ENCODE peak calls at places on chromosomes 5 and 9, in five cellular contexts. Z is esophagus squamous epithelium, V is sigmoid colon, X is uterus, Q is tibial nerve. B is an unnamed sample. For H3K4me1, the result is how much of the 10 kb centered on the place peaks cover.

GRCh38 chr5:150522504-150523464 is 14.9 kb downstream of the NDST1 start:
- DNase-seq in V (no peak), Z (no peak), Q (no peak), X (no peak), B (peak)

GRCh38 chr5:15069407-15069905 is 197.9 kb upstream of the ANKH start:
- DNase-seq in X (no peak), Q (no peak), Z (no peak), V (no peak), B (no peak)

GRCh38 chr5:4541334-4541733 is 598.8 kb upstream of the ADAMTS16 start:
- DNase-seq in V (no peak), Z (no peak), Q (no peak), X (no peak), B (no peak)

GRCh38 chr5:144453753-144454152 is 283.1 kb downstream of the KCTD16 start:
- DNase-seq in Q (no peak), X (no peak), V (no peak), Z (no peak), B (no peak)

GRCh38 chr5:83095973-83096539 is 18.7 kb downstream of the XRCC4 start:
- DNase-seq in V (no peak), Q (no peak), Z (no peak), X (no peak), B (no peak)

GRCh38 chr9:125785187-125785840 is 38.1 kb downstream of the PBX3 start:
- DNase-seq in Q (no peak), Z (no peak), X (no peak), V (no peak), B (no peak)

GRCh38 chr9:2800385-2801179 is 43.3 kb downstream of the PUM3 start:
- DNase-seq in V (no peak), X (no peak), Z (no peak), Q (no peak), B (no peak)

GRCh38 chr5:171093598-171093997 is 215.4 kb upstream of the TLX3 start:
- DNase-seq in Q (no peak), X (no peak), Z (no peak), V (no peak), B (no peak)

GRCh38 chr9:124505901-124506346 is 1.3 kb downstream of the NR5A1 start:
- DNase-seq in V (no peak), Q (no peak), X (no peak), Z (no peak), B (no peak)

GRCh38 chr9:19154135-19154612 is 26.9 kb upstream of the PLIN2 start:
- DNase-seq in Z (no peak), V (peak), X (peak), Q (no peak), B (no peak)

GRCh38 chr9:99211746-99212145 is 10.0 kb downstream of the ALG2 start:
- DNase-seq in X (no peak), V (no peak), Z (no peak), Q (no peak), B (no peak)

GRCh38 chr5:2848634-2849033 is 97.2 kb upstream of the IRX2 start:
- DNase-seq in V (no peak), X (no peak), Q (no peak), Z (no peak), B (no peak)

GRCh38 chr9:18424132-18424531 is 49.8 kb upstream of the ADAMTSL1 start:
- DNase-seq in X (no peak), Z (no peak), Q (no peak), V (no peak), B (no peak)

GRCh38 chr9:93236541-93237206 is 52.7 kb downstream of the WNK2 start:
- DNase-seq in V (no peak), X (no peak), Q (no peak), Z (no peak), B (no peak)

GRCh38 chr5:90739567-90739966 is 181.0 kb downstream of the ADGRV1 start:
- DNase-seq in V (no peak), Z (no peak), Q (no peak), X (no peak), B (no peak)

GRCh38 chr5:140926211-140926902 is at the start of gene PCDHAC1:
- DNase-seq in Z (no peak), X (peak), V (peak), Q (peak), B (peak)

GRCh38 chr5:123719004-123719403 is 207.0 kb downstream of the CSNK1G3 start:
- DNase-seq in X (no peak), Q (no peak), Z (no peak), V (no peak), B (no peak)

GRCh38 chr9:68769852-68770251 is 64.8 kb downstream of the PIP5K1B start:
- DNase-seq in X (no peak), Z (no peak), Q (no peak), V (no peak), B (no peak)

GRCh38 chr9:131239307-131239975 is 36.9 kb downstream of the FAM78A start:
- DNase-seq in V (no peak), X (no peak), Q (no peak), Z (no peak), B (no peak)

GRCh38 chr9:95771556-95772280 is 103.8 kb upstream of the ERCC6L2 start:
- DNase-seq in Z (no peak), X (peak), V (peak), Q (peak), B (no peak)

GRCh38 chr9:4973246-4973645 is 11.8 kb upstream of the JAK2 start:
- DNase-seq in V (no peak), Q (no peak), Z (no peak), X (no peak), B (no peak)

GRCh38 chr9:33161589-33162132 is 5.5 kb downstream of the B4GALT1 start:
- DNase-seq in Z (no peak), Q (no peak), V (no peak), X (no peak), B (no peak)

GRCh38 chr5:132267931-132268501 is 10.5 kb downstream of the PDLIM4 start:
- DNase-seq in V (peak), Z (no peak), Q (no peak), X (no peak), B (peak)

GRCh38 chr9:89531766-89532165 is 33.9 kb upstream of the SEMA4D start:
- DNase-seq in X (no peak), Z (no peak), V (no peak), Q (no peak), B (no peak)

GRCh38 chr5:179400020-179400419 is 54.8 kb upstream of the ADAMTS2 start:
- DNase-seq in Z (no peak), V (peak), Q (no peak), X (no peak), B (no peak)

GRCh38 chr5:8826491-8826890 is 719.4 kb downstream of the SEMA5A start:
- DNase-seq in Q (no peak), X (no peak), V (no peak), Z (no peak), B (no peak)

GRCh38 chr9:75013735-75014134 is 14.4 kb downstream of the CARNMT1 start:
- DNase-seq in Q (no peak), X (no peak), V (no peak), Z (no peak), B (no peak)

GRCh38 chr9:133683494-133684460 is 47.6 kb downstream of the DBH start:
- DNase-seq in Q (no peak), Z (no peak), X (no peak), V (no peak), B (peak)

GRCh38 chr5:71939452-71939932 is 167.8 kb upstream of the MAP1B start:
- DNase-seq in Q (no peak), Z (no peak), V (no peak), X (no peak), B (no peak)

GRCh38 chr5:102450313-102450990 is 48.3 kb downstream of the SLCO6A1 start:
- DNase-seq in Z (no peak), Q (no peak), V (peak), X (no peak), B (no peak)

GRCh38 chr5:68286612-68286912 is 71.0 kb downstream of the PIK3R1 start:
- DNase-seq in Q (no peak), X (no peak), V (no peak), Z (no peak), B (no peak)
- H3K4me1 ChIP-seq in Q (under half), X (under half), V (half or more), Z (half or more), B (under half)

DNA sequence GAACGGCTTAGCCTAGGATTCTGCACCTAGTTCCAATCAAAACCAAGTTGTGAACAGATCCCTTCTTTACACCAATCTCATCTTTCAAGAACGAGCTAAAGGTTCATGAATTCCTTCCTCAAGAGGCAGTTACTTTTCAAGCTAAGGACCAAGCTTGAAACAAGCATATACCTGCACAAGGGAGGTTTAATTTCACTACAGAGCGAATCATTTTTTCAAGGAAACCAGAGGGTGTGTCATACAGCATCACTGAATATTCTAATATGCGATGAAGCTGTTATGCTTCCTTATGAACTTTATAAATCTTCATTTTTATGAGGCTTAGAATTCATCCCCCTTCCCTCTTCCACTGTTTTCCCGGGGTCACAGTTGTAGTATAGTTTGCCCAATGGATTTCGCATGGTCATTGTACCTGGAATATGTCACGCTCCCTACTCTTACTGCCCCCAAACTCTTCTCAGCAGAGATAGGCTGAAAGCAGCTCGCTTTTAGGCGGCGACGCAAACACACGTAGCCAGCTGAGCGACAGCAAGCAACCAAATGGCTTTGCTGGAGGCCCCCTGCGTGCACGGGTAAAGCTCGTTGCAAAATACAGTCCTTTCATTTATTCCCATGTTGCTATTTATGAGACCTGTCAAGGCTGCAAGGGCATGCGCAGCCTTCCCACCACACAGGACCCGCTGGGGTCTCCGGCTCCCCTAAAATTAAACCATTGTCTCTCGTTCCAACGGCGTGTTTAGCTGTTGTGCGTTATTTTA is 832 bp downstream of the LMBRD2 start:
- DNase-seq in V (no peak), X (no peak), Z (no peak), Q (no peak), B (peak)
- TF ChIP-seq POLR2A in V (no peak), X (no peak), Z (peak), Q (no peak), B (no peak)

GRCh38 chr9:121655231-121655755 is 3.9 kb downstream of the DAB2IP start:
- DNase-seq in Q (no peak), Z (no peak), X (no peak), V (no peak), B (no peak)
- H3K4me1 ChIP-seq in Q (under half), Z (half or more), X (under half), V (half or more), B (under half)

DNA sequence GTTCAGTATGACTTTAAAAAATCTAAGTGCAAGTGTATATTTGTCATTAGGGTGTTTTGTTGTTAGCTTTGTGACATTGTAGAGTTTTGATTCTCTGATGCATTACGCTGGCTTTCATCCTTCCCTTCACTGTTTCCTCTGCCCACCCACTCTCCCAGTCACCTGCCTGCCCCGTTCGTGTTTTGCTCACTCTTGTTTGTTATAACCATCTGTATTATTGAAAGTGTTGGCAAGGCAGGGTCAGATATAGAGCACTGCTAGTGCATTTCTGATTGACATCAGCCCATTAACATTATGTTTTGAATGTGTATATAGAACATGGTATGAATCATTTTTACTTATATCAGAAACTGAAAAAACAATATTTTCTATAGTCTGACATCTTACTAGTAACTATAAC is 27.3 kb downstream of the SCGB3A1 start:
- DNase-seq in X (no peak), Z (no peak), V (no peak), Q (no peak), B (no peak)
- TF ChIP-seq POLR2A in X (no peak), Z (no peak), V (no peak), Q (no peak), B (no peak)

DNA sequence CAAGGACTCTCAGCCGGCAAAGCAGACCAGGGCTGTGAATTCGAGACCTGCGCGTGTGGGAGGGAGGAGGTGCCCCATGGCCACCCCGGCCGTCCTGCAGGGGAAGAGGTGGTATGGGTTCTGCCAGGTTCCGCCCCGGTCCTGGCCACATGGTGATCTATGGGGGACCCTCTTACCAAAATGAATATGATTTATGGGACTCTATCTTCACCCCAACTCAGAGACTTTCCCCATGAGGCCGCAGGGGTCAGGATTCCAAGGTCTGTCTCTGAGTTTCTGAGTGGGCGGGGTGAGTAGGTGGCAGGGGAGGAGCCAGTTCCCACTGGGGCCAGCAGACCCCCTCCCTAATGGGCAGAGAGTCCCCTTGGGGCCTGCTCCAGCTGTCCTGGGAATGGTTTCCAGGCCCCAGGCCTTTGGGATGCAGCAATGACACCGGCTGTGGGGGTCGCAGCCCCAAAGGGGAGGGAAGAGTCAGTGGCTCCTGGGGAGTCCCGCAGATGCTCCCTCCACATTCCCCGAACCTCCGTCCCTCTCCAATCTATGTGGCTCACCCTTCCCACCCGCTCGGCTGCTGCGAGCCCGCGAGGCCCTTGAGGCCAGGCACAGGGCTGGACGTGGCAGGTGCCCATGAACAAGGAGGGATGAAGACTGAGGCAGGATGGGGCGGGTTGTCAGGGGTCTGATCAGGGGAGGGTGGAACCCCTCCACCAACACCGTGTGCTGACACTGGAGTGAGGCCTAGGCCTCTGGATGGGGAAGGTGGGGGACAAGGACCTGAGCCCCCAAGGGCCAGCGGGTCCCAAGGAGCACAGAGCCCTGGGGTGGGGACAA is 20.1 kb upstream of the NOTCH1 start:
- DNase-seq in Q (no peak), V (no peak), X (no peak), Z (no peak), B (no peak)
- H3K4me1 ChIP-seq in Q (under half), V (half or more), X (under half), Z (half or more), B (under half)

GRCh38 chr9:128457207-128457606 is 1.4 kb downstream of the ODF2 start:
- DNase-seq in V (no peak), X (no peak), Q (no peak), Z (no peak), B (no peak)

GRCh38 chr9:128454991-128455390 is 815 bp upstream of the ODF2 start:
- DNase-seq in Z (no peak), X (no peak), V (no peak), Q (no peak), B (no peak)

GRCh38 chr9:128459011-128459410 is 3.2 kb downstream of the ODF2 start:
- DNase-seq in X (no peak), Q (no peak), Z (no peak), V (no peak), B (no peak)

GRCh38 chr9:128455849-128456612 is at the start of gene ODF2:
- DNase-seq in X (peak), Z (peak), V (peak), Q (peak), B (peak)

GRCh38 chr9:128456613-128457061 is 831 bp downstream of the ODF2 start:
- DNase-seq in Q (peak), Z (no peak), X (peak), V (peak), B (peak)
- TF ChIP-seq POLR2A in Q (no peak), Z (no peak), X (no peak), V (no peak), B (no peak)

GRCh38 chr5:139635606-139636206 is 12.4 kb upstream of the CXXC5 start:
- DNase-seq in Q (no peak), Z (no peak), V (peak), X (peak), B (peak)
- H3K4me1 ChIP-seq in Q (under half), Z (half or more), V (under half), X (under half), B (under half)

B was measured in right lobe of liver.